ENCODE peak calls at places on chromosomes 1 and 21, in five cellular contexts. S is CD4-positive, alpha-beta memory T cell; Y is endodermal cell; V is brain microvascular endothelial cell; O is suprapubic skin. U is an unnamed sample. For H3K27me3, the result is how much of the 10 kb centered on the place peaks cover.

GRCh38 chr1:42931911-42932422 is 26.7 kb downstream of the SLC2A1 start:
- DNase-seq in O (peak), Y (peak), S (peak), V (no peak), U (peak)

GRCh38 chr1:23568608-23569383 is 9.5 kb upstream of the ID3 start:
- DNase-seq in V (no peak), S (no peak), Y (no peak), O (no peak), U (no peak)

GRCh38 chr1:162846256-162847212 is 14.4 kb downstream of the CCDC190 start:
- DNase-seq in S (no peak), V (no peak), O (no peak), Y (no peak), U (no peak)

GRCh38 chr1:248627971-248628844 is 6.7 kb downstream of the OR2T11 start:
- DNase-seq in Y (no peak), S (no peak), O (no peak), V (no peak), U (no peak)

GRCh38 chr1:81800741-81801031 is at the start of gene ADGRL2:
- DNase-seq in Y (peak), O (peak), V (no peak), S (no peak), U (no peak)

GRCh38 chr1:174266476-174266875 is 107.2 kb downstream of the RABGAP1L start:
- DNase-seq in Y (no peak), S (no peak), O (no peak), V (no peak), U (no peak)

GRCh38 chr1:217029311-217030157 is 306.3 kb upstream of the ESRRG start:
- DNase-seq in S (no peak), Y (no peak), O (no peak), V (peak), U (no peak)

GRCh38 chr1:153505576-153505975 is 30.2 kb downstream of the S100A6 start:
- DNase-seq in O (no peak), V (no peak), S (no peak), Y (no peak), U (no peak)

GRCh38 chr1:180131510-180131909 is 23.2 kb upstream of the QSOX1 start:
- DNase-seq in S (no peak), Y (no peak), V (peak), O (no peak), U (no peak)

GRCh38 chr1:31703431-31704260 is at the start of gene COL16A1:
- DNase-seq in O (peak), Y (peak), V (no peak), S (no peak), U (no peak)

GRCh38 chr1:114671011-114671938 is 1.4 kb upstream of the DENND2C start:
- DNase-seq in V (no peak), Y (no peak), O (no peak), S (peak), U (no peak)

GRCh38 chr1:180912801-180913616 is at the start of gene KIAA1614:
- DNase-seq in O (peak), Y (peak), V (no peak), S (no peak), U (no peak)

GRCh38 chr21:46597031-46597430 is 7.9 kb downstream of the S100B start:
- DNase-seq in S (no peak), Y (peak), V (no peak), O (peak), U (no peak)

GRCh38 chr1:113396585-113396984 is 6.3 kb downstream of the MAGI3 start:
- DNase-seq in O (no peak), S (no peak), Y (no peak), V (peak), U (no peak)

GRCh38 chr21:34603002-34603709 is 11.8 kb downstream of the RCAN1 start:
- DNase-seq in Y (peak), O (peak), V (peak), S (peak), U (peak)

GRCh38 chr1:246947255-246947654 is 15.5 kb upstream of the AHCTF1 start:
- DNase-seq in Y (no peak), S (no peak), O (peak), V (peak), U (no peak)

GRCh38 chr1:31335007-31335406 is 37.9 kb downstream of the FABP3 start:
- DNase-seq in V (peak), O (no peak), Y (peak), S (peak), U (peak)

GRCh38 chr1:40390857-40391256 is 17.3 kb downstream of the SMAP2 start:
- DNase-seq in V (no peak), S (no peak), Y (no peak), O (no peak), U (no peak)

GRCh38 chr1:40392206-40392605 is 18.7 kb downstream of the SMAP2 start:
- DNase-seq in Y (peak), S (no peak), V (peak), O (no peak), U (no peak)

GRCh38 chr1:40391688-40392145 is 18.2 kb downstream of the SMAP2 start:
- DNase-seq in S (no peak), O (no peak), Y (no peak), V (no peak), U (no peak)

GRCh38 chr1:40394456-40395172 is 21.1 kb downstream of the SMAP2 start:
- DNase-seq in S (peak), V (peak), O (no peak), Y (no peak), U (peak)

GRCh38 chr1:40393173-40393572 is 19.6 kb downstream of the SMAP2 start:
- DNase-seq in S (no peak), V (no peak), O (no peak), Y (no peak), U (peak)
- H3K27me3 ChIP-seq in S (under half), V (under half), O (under half), Y (under half), U (under half)

GRCh38 chr1:235955777-235956176 is 89.1 kb upstream of the LYST start:
- DNase-seq in O (no peak), V (no peak), Y (no peak), S (no peak), U (no peak)

GRCh38 chr1:235952950-235953615 is 86.4 kb upstream of the LYST start:
- DNase-seq in V (no peak), S (peak), O (no peak), Y (no peak), U (no peak)

GRCh38 chr1:235950318-235950717 is 83.6 kb upstream of the LYST start:
- DNase-seq in S (no peak), O (no peak), Y (no peak), V (no peak), U (no peak)

GRCh38 chr1:235954306-235955283 is 87.9 kb upstream of the LYST start:
- DNase-seq in Y (no peak), O (no peak), S (peak), V (peak), U (peak)

DNA sequence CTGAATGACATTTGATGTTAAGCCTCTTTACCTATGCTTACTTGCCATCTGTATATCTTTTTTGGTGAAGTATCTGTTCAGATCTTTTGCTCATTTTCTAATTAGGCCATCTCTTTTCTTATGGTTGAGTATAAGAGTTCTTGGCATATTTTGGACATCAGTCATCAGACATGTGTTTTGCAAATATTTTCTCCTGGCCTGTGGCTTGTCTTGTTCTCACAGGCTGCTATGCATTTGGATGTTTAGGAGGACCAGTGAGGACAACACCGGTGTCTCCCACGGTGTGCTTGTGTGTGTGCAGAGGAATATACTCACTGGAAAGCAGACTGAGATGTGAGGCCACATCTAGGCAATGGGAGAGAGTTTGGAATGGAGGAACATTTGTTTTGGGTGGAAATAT is 87.1 kb upstream of the LYST start:
- DNase-seq in O (no peak), S (no peak), Y (no peak), V (peak), U (no peak)
- H3K4me3 ChIP-seq in O (no peak), S (no peak), Y (no peak), V (no peak), U (no peak)

DNA sequence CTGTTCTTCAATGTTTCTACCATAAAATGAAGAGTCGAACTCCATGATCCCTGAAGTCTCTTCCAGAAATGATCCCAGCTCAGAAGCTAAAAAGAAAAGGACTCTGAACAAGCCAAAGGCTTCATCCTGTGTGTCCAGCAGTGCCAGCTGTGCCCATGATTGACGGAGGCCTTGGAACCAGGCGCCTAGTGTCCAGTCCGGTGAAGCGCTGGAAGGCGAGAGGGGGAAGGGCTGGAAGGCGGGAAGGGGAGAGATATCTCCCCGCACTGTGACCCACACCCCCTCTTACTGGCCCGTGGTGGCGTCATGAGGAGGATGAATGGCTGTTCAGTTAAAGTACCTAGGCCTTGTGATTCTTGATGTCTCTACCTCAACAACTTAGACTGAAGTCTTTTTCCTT is 10.4 kb upstream of the PLEKHA6 start:
- DNase-seq in S (no peak), V (no peak), O (no peak), Y (no peak), U (no peak)
- H3K27me3 ChIP-seq in S (under half), V (under half), O (under half), Y (under half), U (under half)

GRCh38 chr1:159011701-159012100 is 2.0 kb downstream of the IFI16 start:
- DNase-seq in Y (no peak), O (no peak), V (no peak), S (no peak), U (no peak)

GRCh38 chr1:159009704-159010361 is at the start of gene IFI16:
- DNase-seq in Y (no peak), V (peak), S (peak), O (peak), U (peak)

GRCh38 chr1:159009287-159009686 is 420 bp upstream of the IFI16 start:
- DNase-seq in O (no peak), V (no peak), S (no peak), Y (no peak), U (no peak)

GRCh38 chr1:159008744-159009188 is 941 bp upstream of the IFI16 start:
- DNase-seq in S (peak), V (no peak), Y (no peak), O (no peak), U (peak)

DNA sequence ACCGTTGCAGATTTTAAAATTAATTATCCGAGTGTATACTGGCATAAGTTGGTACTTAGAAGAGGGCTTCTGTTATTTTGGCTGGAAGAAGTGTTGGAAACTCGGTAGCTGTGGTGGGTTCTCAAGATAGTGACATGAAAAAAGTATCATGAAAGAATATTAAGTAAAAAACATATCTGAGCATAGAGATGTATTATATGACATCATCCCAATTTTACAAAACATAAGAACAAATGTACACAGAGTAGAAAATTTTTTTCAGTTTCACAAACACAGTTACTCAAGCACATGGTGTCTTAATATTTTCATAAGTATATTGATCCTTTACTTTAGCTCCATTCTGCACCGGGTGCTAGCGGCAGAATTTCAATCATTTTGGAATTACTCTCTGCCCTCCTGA is 691 bp downstream of the IFI16 start:
- DNase-seq in S (peak), O (no peak), V (no peak), Y (no peak), U (peak)
- H3K4me3 ChIP-seq in S (peak), O (peak), V (peak), Y (no peak), U (peak)

DNA sequence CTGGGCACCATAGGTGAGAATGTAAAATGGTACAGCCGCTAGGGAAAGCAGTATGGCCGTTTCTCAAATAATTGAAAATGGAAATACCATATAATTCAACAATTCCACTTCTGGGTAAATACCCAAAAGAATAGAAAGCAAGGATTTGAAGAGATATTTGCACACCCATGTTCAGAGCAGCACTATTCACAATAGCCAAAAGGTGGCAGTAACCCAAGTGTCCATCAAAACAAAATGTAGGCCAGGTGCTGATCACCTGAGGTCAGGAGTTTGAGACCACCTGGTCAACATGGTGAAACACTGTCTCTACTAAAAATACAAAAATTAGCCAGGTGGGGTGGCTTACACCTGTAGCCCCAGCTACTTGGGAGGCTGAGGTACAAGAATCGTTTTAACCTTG is 62.1 kb downstream of the OLIG1 start:
- DNase-seq in V (no peak), O (no peak), S (no peak), Y (no peak), U (no peak)
- H3K27me3 ChIP-seq in V (under half), O (under half), S (under half), Y (under half), U (under half)

GRCh38 chr21:45479691-45480675 is 62.3 kb downstream of the SLC19A1 start:
- DNase-seq in Y (no peak), V (no peak), S (peak), O (no peak), U (peak)

GRCh38 chr21:45477176-45478114 is 64.8 kb downstream of the SLC19A1 start:
- DNase-seq in O (no peak), S (no peak), Y (no peak), V (no peak), U (no peak)

GRCh38 chr21:45478115-45478801 is 64.0 kb downstream of the SLC19A1 start:
- DNase-seq in Y (peak), V (peak), S (peak), O (no peak), U (peak)

GRCh38 chr21:45480701-45481500 is 61.3 kb downstream of the SLC19A1 start:
- DNase-seq in O (no peak), S (no peak), V (no peak), Y (no peak), U (no peak)

DNA sequence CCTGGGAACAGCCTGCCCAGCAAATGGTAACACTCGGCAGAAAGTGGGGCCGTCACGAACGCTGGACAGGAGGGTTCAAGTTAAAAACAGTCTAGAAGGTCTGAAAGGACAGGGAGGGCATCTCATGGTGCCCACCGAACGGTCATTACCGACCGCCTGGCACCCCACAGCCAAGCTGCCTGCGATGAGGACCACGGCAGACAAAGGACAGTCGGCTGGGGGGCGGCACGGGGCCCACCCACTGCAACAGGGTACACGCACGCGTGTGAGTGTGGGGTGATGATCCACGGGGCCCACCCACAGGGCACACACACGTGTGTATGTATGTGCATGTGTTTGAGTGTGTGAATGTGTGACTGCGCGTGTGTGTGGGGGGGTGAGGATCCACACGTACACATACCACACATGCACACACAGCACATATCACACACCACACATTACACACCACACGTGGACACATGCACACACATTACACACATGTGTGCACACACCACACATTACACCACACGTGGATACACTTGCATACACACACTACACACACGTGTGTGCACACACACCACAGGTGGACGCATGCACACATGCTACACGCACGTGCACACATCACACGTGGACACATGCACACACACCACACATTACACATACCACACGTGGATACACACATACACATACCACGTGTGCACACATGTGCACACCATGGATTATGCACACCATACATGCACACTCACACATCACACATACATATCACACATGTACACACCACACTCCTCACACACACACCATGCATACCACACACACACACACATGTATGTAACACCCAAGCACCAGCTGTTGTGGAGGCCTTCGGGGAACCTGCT is 63.2 kb downstream of the SLC19A1 start:
- DNase-seq in S (no peak), V (no peak), Y (no peak), O (no peak), U (no peak)
- H3K4me3 ChIP-seq in S (peak), V (no peak), Y (no peak), O (no peak), U (peak)

DNA sequence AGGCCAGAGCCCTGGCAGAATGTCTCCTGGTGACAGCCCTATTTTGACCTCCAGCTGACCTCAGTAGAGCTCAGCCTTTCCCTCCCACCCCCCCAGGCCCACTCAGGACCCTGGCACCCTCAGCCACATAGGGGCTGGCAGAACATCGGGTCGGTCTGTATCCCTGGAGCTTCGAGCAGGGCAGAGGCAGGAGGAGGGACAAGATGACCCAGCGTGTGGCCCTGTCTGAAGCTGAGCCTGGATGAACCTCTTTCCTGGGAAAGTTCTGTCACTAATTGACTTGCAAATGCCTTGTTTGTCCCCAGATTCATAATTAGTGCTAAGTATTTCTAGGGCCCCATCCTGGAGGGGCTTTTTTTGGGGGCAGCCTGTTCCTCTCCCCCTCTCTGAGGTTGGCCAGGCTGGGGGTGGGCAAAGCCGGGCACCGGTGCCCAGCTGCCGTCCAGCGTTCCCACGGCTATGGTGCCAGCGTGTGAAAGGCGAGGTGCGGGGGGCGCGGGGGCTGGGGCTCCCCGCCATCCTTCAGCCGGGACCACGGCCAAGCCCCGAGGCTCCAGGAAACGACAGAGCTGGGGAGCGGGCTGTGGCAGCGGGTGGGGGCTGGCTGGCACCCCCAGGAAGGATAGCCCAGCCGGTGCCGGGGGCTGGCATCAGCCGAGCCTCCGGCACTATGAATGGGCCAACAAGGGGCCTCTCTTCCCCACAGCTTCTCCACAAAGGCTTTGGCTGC is 31.3 kb downstream of the RHBG start:
- DNase-seq in O (no peak), V (no peak), Y (peak), S (no peak), U (no peak)
- H3K27me3 ChIP-seq in O (under half), V (under half), Y (under half), S (under half), U (under half)

GRCh38 chr1:94865369-94865768 is 45.2 kb downstream of the SLC44A3 start:
- DNase-seq in S (no peak), Y (no peak), O (no peak), V (no peak), U (no peak)
- H3K4me3 ChIP-seq in S (no peak), Y (no peak), O (peak), V (no peak), U (no peak)

GRCh38 chr1:170671629-170671963 is 7.7 kb downstream of the PRRX1 start:
- DNase-seq in Y (no peak), V (no peak), O (no peak), S (no peak), U (no peak)
- H3K27me3 ChIP-seq in Y (half or more), V (under half), O (under half), S (under half), U (under half)

U was measured in naive thymus-derived CD4-positive, alpha-beta T cell.